ENCODE peak calls at places on chromosome 1, in six cellular contexts. B, A, W, D, N and R are unnamed samples.

GRCh38 chr1:230879781-230880180 is 11.5 kb upstream of the C1orf198 start:
- DNase-seq in A (no peak), W (no peak), B (no peak), N (no peak), D (no peak), R (no peak)

GRCh38 chr1:35726814-35727433 is 8.2 kb upstream of the C1orf216 start:
- DNase-seq in B (peak), A (peak), W (peak), D (no peak), N (peak), R (peak)

GRCh38 chr1:212225416-212225815 is 59.8 kb upstream of the PPP2R5A start:
- DNase-seq in A (no peak), B (no peak), W (no peak), D (no peak), N (peak), R (no peak)

GRCh38 chr1:195562074-195562473 is 1046.2 kb downstream of the KCNT2 start:
- DNase-seq in D (no peak), W (no peak), N (no peak), A (no peak), B (no peak), R (no peak)

GRCh38 chr1:69569281-69569970 is 1.7 kb downstream of the LRRC7 start:
- DNase-seq in B (peak), W (peak), D (no peak), A (no peak), N (no peak), R (no peak)

GRCh38 chr1:28313710-28314510 is 14.9 kb upstream of the MED18 start:
- DNase-seq in W (no peak), D (no peak), A (peak), B (no peak), N (no peak), R (peak)

GRCh38 chr1:36971832-36972231 is 62.5 kb downstream of the GRIK3 start:
- DNase-seq in N (no peak), A (no peak), D (no peak), W (no peak), B (no peak), R (no peak)

GRCh38 chr1:87826639-87827345 is 498.1 kb downstream of the LMO4 start:
- DNase-seq in A (peak), B (no peak), W (peak), D (peak), N (no peak), R (peak)

GRCh38 chr1:238830036-238830611 is 556.2 kb upstream of the CHRM3 start:
- DNase-seq in N (no peak), A (no peak), B (no peak), D (no peak), W (no peak), R (no peak)